ENCODE peak calls at places on chromosomes 1 and 21, in seven cellular contexts. G is stimulated activated CD8-positive, alpha-beta memory T cell treated with anti-CD3 and anti-CD28 coated beads, Interleukin-15, amount 100 ng/mL, for 24 hours; K is activated CD8-positive, alpha-beta memory T cell treated with anti-CD3 and anti-CD28 coated beads, Interleukin-2, amount 50 U/mL, for 4 hours; C is left ventricle myocardium superior; N is suprapubic skin; O is Jurkat, Clone E6-1; P is GDM1. J is an unnamed sample.

GRCh38 chr1:19974822-19975416 is 4.5 kb downstream of the PLA2G2A start:
- DNase-seq in P (no peak), O (peak), C (no peak), K (no peak), G (no peak), N (no peak), J (peak)

GRCh38 chr1:201126463-201126831 is 537 bp downstream of the ASCL5 start:
- DNase-seq in P (no peak), N (no peak), K (no peak), C (no peak), G (no peak), O (no peak), J (no peak)

GRCh38 chr1:112165375-112165774 is 175.9 kb upstream of the KCND3 start:
- DNase-seq in O (no peak), N (no peak), P (no peak), K (no peak), G (no peak), C (no peak), J (no peak)

GRCh38 chr1:6825828-6826227 is 40.6 kb downstream of the CAMTA1 start:
- DNase-seq in N (no peak), C (no peak), K (no peak), O (no peak), P (no peak), G (no peak), J (no peak)

GRCh38 chr1:153553691-153554608 is 4.9 kb upstream of the S100A3 start:
- DNase-seq in K (no peak), P (peak), G (no peak), O (no peak), N (no peak), C (peak), J (peak)

GRCh38 chr1:14924455-14925325 is 228.9 kb upstream of the TMEM51 start:
- DNase-seq in G (no peak), P (no peak), K (no peak), C (peak), O (no peak), N (no peak), J (no peak)

GRCh38 chr1:165717918-165718515 is 19.7 kb upstream of the ALDH9A1 start:
- DNase-seq in N (no peak), K (peak), O (peak), P (peak), G (no peak), C (no peak), J (peak)

GRCh38 chr1:218498061-218498938 is 153.2 kb downstream of the TGFB2 start:
- DNase-seq in P (no peak), N (no peak), K (no peak), C (no peak), G (no peak), O (no peak), J (no peak)

GRCh38 chr1:16118706-16119105 is 37.2 kb downstream of the EPHA2 start:
- DNase-seq in K (no peak), G (no peak), C (peak), N (no peak), P (no peak), O (no peak), J (peak)

GRCh38 chr1:18324246-18324645 is 156.5 kb upstream of the KLHDC7A start:
- DNase-seq in N (no peak), C (no peak), O (no peak), G (no peak), P (no peak), K (no peak), J (peak)

GRCh38 chr1:40824591-40825429 is 37.4 kb downstream of the CITED4 start:
- DNase-seq in K (no peak), C (peak), N (no peak), P (no peak), G (no peak), O (no peak), J (no peak)

GRCh38 chr1:3841491-3841890 is 15.5 kb downstream of the CEP104 start:
- DNase-seq in K (no peak), O (no peak), G (no peak), P (no peak), C (no peak), N (no peak), J (no peak)

GRCh38 chr1:115687744-115688143 is 46.0 kb downstream of the VANGL1 start:
- DNase-seq in P (no peak), N (no peak), K (no peak), C (no peak), G (no peak), O (no peak), J (no peak)

GRCh38 chr1:228003461-228004330 is 3.1 kb upstream of the WNT3A start:
- DNase-seq in P (no peak), N (peak), C (no peak), G (no peak), K (no peak), O (no peak), J (no peak)

GRCh38 chr1:50416150-50416527 is 7.1 kb downstream of the DMRTA2 start:
- DNase-seq in C (no peak), G (no peak), P (no peak), K (no peak), N (no peak), O (no peak), J (peak)

GRCh38 chr1:208766812-208767211 is 522.6 kb upstream of the PLXNA2 start:
- DNase-seq in C (no peak), O (no peak), K (no peak), P (no peak), G (no peak), N (no peak), J (no peak)

GRCh38 chr1:46411601-46412341 is 17.7 kb downstream of the FAAH start:
- DNase-seq in P (no peak), O (no peak), G (no peak), C (no peak), K (no peak), N (no peak), J (peak)

GRCh38 chr21:42672699-42673458 is 19.5 kb downstream of the PDE9A start:
- DNase-seq in G (no peak), O (no peak), K (no peak), N (no peak), C (no peak), P (no peak), J (no peak)

GRCh38 chr1:1116701-1117468 is 996 bp upstream of the C1orf159 start:
- DNase-seq in C (no peak), P (no peak), K (peak), O (no peak), G (no peak), N (no peak), J (no peak)

GRCh38 chr1:91529856-91530255 is 29.2 kb downstream of the CDC7 start:
- DNase-seq in K (no peak), O (no peak), P (peak), N (no peak), C (no peak), G (no peak), J (no peak)

GRCh38 chr1:86155061-86155806 is 1.3 kb downstream of the COL24A1 start:
- DNase-seq in P (no peak), G (no peak), N (peak), K (no peak), C (peak), O (no peak), J (peak)

GRCh38 chr1:39047374-39048229 is 21.5 kb downstream of the NDUFS5 start:
- DNase-seq in P (no peak), N (peak), K (no peak), G (no peak), O (no peak), C (no peak), J (no peak)

GRCh38 chr1:6385673-6386191 is 7.8 kb downstream of the ACOT7 start:
- DNase-seq in O (no peak), P (no peak), N (no peak), C (no peak), K (no peak), G (no peak), J (peak)

GRCh38 chr1:91781916-91782622 is 103.9 kb downstream of the TGFBR3 start:
- DNase-seq in P (no peak), K (no peak), C (no peak), N (no peak), O (no peak), G (no peak), J (no peak)

GRCh38 chr1:67013573-67013972 is 40.4 kb downstream of the SLC35D1 start:
- DNase-seq in N (no peak), O (no peak), C (no peak), P (no peak), K (no peak), G (no peak), J (no peak)

J was measured in H9.